ENCODE peak calls at places on chromosomes 12 and 14, in six cellular contexts. One of them, this sample, is unnamed.

GRCh38 chr12:57765003-57765697 is 1.7 kb downstream of the CYP27B1 start:
- DNase-seq in neural progenitor cell: peak; percentile 73
- DNase-seq in left cardiac atrium: peak; percentile 47
- DNase-seq in GM20000: peak; percentile 67
- DNase-seq in activated naive CD8-positive, alpha-beta T cell treated with anti-CD3 and anti-CD28 coated beads, Interleukin-2, amount 50 U/mL, for 24 hours: peak; percentile 67
- DNase-seq in stimulated activated CD8-positive, alpha-beta memory T cell treated with anti-CD3 and anti-CD28 coated beads, Interleukin-7, amount 100 ng/mL, for 1 hour: no peak
- DNase-seq in this sample: no peak

GRCh38 chr12:74317078-74317581 is 220.5 kb upstream of the ATXN7L3B start:
- DNase-seq in left cardiac atrium: peak; percentile 49
- DNase-seq in GM20000: no peak
- DNase-seq in activated naive CD8-positive, alpha-beta T cell treated with anti-CD3 and anti-CD28 coated beads, Interleukin-2, amount 50 U/mL, for 24 hours: no peak
- DNase-seq in neural progenitor cell: peak; percentile 60
- DNase-seq in stimulated activated CD8-positive, alpha-beta memory T cell treated with anti-CD3 and anti-CD28 coated beads, Interleukin-7, amount 100 ng/mL, for 1 hour: no peak
- DNase-seq in this sample: peak; percentile 28

GRCh38 chr14:91582761-91583160 is 72.7 kb upstream of the PPP4R3A start:
- DNase-seq in activated naive CD8-positive, alpha-beta T cell treated with anti-CD3 and anti-CD28 coated beads, Interleukin-2, amount 50 U/mL, for 24 hours: no peak
- DNase-seq in left cardiac atrium: no peak
- DNase-seq in stimulated activated CD8-positive, alpha-beta memory T cell treated with anti-CD3 and anti-CD28 coated beads, Interleukin-7, amount 100 ng/mL, for 1 hour: no peak
- DNase-seq in neural progenitor cell: no peak
- DNase-seq in GM20000: no peak
- DNase-seq in this sample: no peak

GRCh38 chr14:68910540-68910939 is 68.6 kb downstream of the ACTN1 start:
- DNase-seq in GM20000: no peak
- DNase-seq in activated naive CD8-positive, alpha-beta T cell treated with anti-CD3 and anti-CD28 coated beads, Interleukin-2, amount 50 U/mL, for 24 hours: peak; percentile 51
- DNase-seq in stimulated activated CD8-positive, alpha-beta memory T cell treated with anti-CD3 and anti-CD28 coated beads, Interleukin-7, amount 100 ng/mL, for 1 hour: no peak
- DNase-seq in left cardiac atrium: no peak
- DNase-seq in neural progenitor cell: no peak
- DNase-seq in this sample: peak; percentile 21

GRCh38 chr14:63308723-63309317 is 9.9 kb downstream of the GPHB5 start:
- DNase-seq in GM20000: peak; percentile 11
- DNase-seq in stimulated activated CD8-positive, alpha-beta memory T cell treated with anti-CD3 and anti-CD28 coated beads, Interleukin-7, amount 100 ng/mL, for 1 hour: no peak
- DNase-seq in activated naive CD8-positive, alpha-beta T cell treated with anti-CD3 and anti-CD28 coated beads, Interleukin-2, amount 50 U/mL, for 24 hours: peak; percentile 8
- DNase-seq in left cardiac atrium: no peak
- DNase-seq in neural progenitor cell: peak; percentile 63
- DNase-seq in this sample: peak; percentile 15

GRCh38 chr12:65823481-65824313 is 586 bp upstream of the HMGA2 start:
- DNase-seq in activated naive CD8-positive, alpha-beta T cell treated with anti-CD3 and anti-CD28 coated beads, Interleukin-2, amount 50 U/mL, for 24 hours: peak; percentile 9
- DNase-seq in neural progenitor cell: peak; percentile 84
- DNase-seq in left cardiac atrium: peak; percentile 41
- DNase-seq in stimulated activated CD8-positive, alpha-beta memory T cell treated with anti-CD3 and anti-CD28 coated beads, Interleukin-7, amount 100 ng/mL, for 1 hour: no peak
- DNase-seq in GM20000: peak; percentile 45
- DNase-seq in this sample: peak; percentile 67

GRCh38 chr12:11741434-11742092 is 92.1 kb downstream of the ETV6 start:
- DNase-seq in neural progenitor cell: no peak
- DNase-seq in stimulated activated CD8-positive, alpha-beta memory T cell treated with anti-CD3 and anti-CD28 coated beads, Interleukin-7, amount 100 ng/mL, for 1 hour: no peak
- DNase-seq in GM20000: no peak
- DNase-seq in left cardiac atrium: no peak
- DNase-seq in activated naive CD8-positive, alpha-beta T cell treated with anti-CD3 and anti-CD28 coated beads, Interleukin-2, amount 50 U/mL, for 24 hours: no peak
- DNase-seq in this sample: no peak

GRCh38 chr14:63972323-63972932 is 119.6 kb downstream of the SYNE2 start:
- DNase-seq in left cardiac atrium: no peak
- DNase-seq in GM20000: no peak
- DNase-seq in activated naive CD8-positive, alpha-beta T cell treated with anti-CD3 and anti-CD28 coated beads, Interleukin-2, amount 50 U/mL, for 24 hours: no peak
- DNase-seq in neural progenitor cell: no peak
- DNase-seq in stimulated activated CD8-positive, alpha-beta memory T cell treated with anti-CD3 and anti-CD28 coated beads, Interleukin-7, amount 100 ng/mL, for 1 hour: no peak
- DNase-seq in this sample: no peak

GRCh38 chr12:112858776-112859175 is 48.0 kb upstream of the OAS1 start:
- DNase-seq in activated naive CD8-positive, alpha-beta T cell treated with anti-CD3 and anti-CD28 coated beads, Interleukin-2, amount 50 U/mL, for 24 hours: no peak
- DNase-seq in stimulated activated CD8-positive, alpha-beta memory T cell treated with anti-CD3 and anti-CD28 coated beads, Interleukin-7, amount 100 ng/mL, for 1 hour: no peak
- DNase-seq in neural progenitor cell: no peak
- DNase-seq in GM20000: no peak
- DNase-seq in left cardiac atrium: no peak
- DNase-seq in this sample: no peak

GRCh38 chr14:39417014-39417413 is 15.2 kb downstream of the FBXO33 start:
- DNase-seq in GM20000: no peak
- DNase-seq in activated naive CD8-positive, alpha-beta T cell treated with anti-CD3 and anti-CD28 coated beads, Interleukin-2, amount 50 U/mL, for 24 hours: no peak
- DNase-seq in stimulated activated CD8-positive, alpha-beta memory T cell treated with anti-CD3 and anti-CD28 coated beads, Interleukin-7, amount 100 ng/mL, for 1 hour: no peak
- DNase-seq in left cardiac atrium: no peak
- DNase-seq in neural progenitor cell: no peak
- DNase-seq in this sample: peak; percentile 72

This sample was measured in fibroblast of mammary gland.